ENCODE peak calls at places on chromosomes 5 and 9, in ten cellular contexts. H is fibroblast of lung, P is activated B cell treated with CpG ODN at 0.5 μM for 24 hours, K is IMR-90, C is K562, W is ovary, U is tibial artery, O is retinal pigment epithelial cell, T is BJ, I is GM23338. D is an unnamed sample.

GRCh38 chr5:68290260-68290674 is 74.7 kb downstream of the PIK3R1 start:
- DNase-seq in K (peak), U (no peak), H (peak), I (no peak), P (no peak), C (peak), T (no peak), W (peak), O (peak), D (no peak)

GRCh38 chr9:136538599-136539426 is 7.0 kb downstream of the NOTCH1 start:
- DNase-seq in T (no peak), P (no peak), W (no peak), U (no peak), K (no peak), I (no peak), H (no peak), O (no peak), C (no peak), D (no peak)

GRCh38 chr9:33233659-33234335 is 6.2 kb upstream of the SPINK4 start:
- DNase-seq in H (peak), W (no peak), K (peak), I (no peak), O (peak), C (no peak), P (no peak), T (peak), U (peak), D (peak)

GRCh38 chr9:1328341-1328740 is 278.2 kb downstream of the DMRT2 start:
- DNase-seq in I (no peak), T (no peak), O (no peak), W (no peak), C (no peak), U (no peak), H (no peak), P (no peak), K (no peak), D (no peak)

GRCh38 chr5:34521628-34522290 is 134.4 kb upstream of the RAI14 start:
- DNase-seq in W (no peak), O (no peak), C (no peak), H (no peak), P (no peak), T (no peak), U (no peak), K (no peak), I (no peak), D (no peak)

GRCh38 chr9:36150529-36151305 is 14.2 kb downstream of the GLIPR2 start:
- DNase-seq in H (peak), K (peak), T (no peak), O (no peak), I (no peak), P (no peak), C (no peak), U (no peak), W (no peak), D (no peak)

GRCh38 chr5:59391576-59391975 is 501.9 kb downstream of the PDE4D start:
- DNase-seq in H (no peak), I (no peak), P (no peak), U (no peak), C (no peak), T (no peak), W (no peak), K (no peak), O (no peak), D (no peak)

GRCh38 chr9:92132501-92132900 is 17.3 kb upstream of the SPTLC1 start:
- DNase-seq in U (no peak), W (no peak), K (no peak), P (no peak), T (no peak), H (no peak), O (no peak), C (no peak), I (no peak), D (no peak)

GRCh38 chr9:136964833-136965422 is 12.4 kb upstream of the PTGDS start:
- DNase-seq in C (peak), T (no peak), U (no peak), H (no peak), O (no peak), I (no peak), K (no peak), W (no peak), P (no peak), D (no peak)

GRCh38 chr9:38641985-38642864 is 21.8 kb upstream of the ANKRD18A start:
- DNase-seq in H (peak), W (no peak), O (peak), K (peak), C (peak), U (no peak), P (no peak), I (peak), T (no peak), D (no peak)

GRCh38 chr5:15510816-15511215 is 10.8 kb downstream of the FBXL7 start:
- DNase-seq in W (no peak), H (peak), U (no peak), O (no peak), K (peak), T (no peak), P (no peak), C (no peak), I (no peak), D (no peak)

GRCh38 chr5:15516486-15516885 is 16.5 kb downstream of the FBXL7 start:
- DNase-seq in H (no peak), P (no peak), I (no peak), C (no peak), W (no peak), U (no peak), T (no peak), O (no peak), K (no peak), D (no peak)

GRCh38 chr5:15513379-15513778 is 13.4 kb downstream of the FBXL7 start:
- DNase-seq in W (no peak), O (no peak), U (no peak), P (no peak), H (no peak), I (no peak), T (no peak), K (no peak), C (no peak), D (no peak)

GRCh38 chr5:15518786-15519185 is 18.8 kb downstream of the FBXL7 start:
- DNase-seq in K (no peak), U (no peak), O (no peak), I (no peak), W (no peak), P (no peak), T (no peak), H (peak), C (no peak), D (no peak)

DNA sequence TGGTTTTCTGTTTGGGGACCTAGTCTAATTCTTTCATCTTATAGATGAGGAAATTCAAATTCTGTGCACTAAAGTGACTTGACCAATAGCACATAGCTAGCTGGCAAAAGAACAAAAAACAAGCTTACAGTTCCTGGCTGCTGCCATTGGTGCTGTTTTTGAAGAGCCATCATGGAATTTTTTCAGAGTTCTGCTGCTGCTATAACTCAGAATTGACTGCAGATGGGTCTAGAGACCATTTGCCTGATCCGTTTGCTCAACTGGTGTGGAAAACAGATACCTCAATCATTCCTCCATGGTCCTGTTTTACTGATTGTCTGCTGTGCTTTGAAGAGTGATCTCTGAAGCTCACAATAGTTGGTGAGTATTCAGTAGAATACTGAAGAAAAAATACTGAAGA is 15.2 kb downstream of the FBXL7 start:
- DNase-seq in W (no peak), H (no peak), P (no peak), K (no peak), C (no peak), O (no peak), U (no peak), I (no peak), T (no peak), D (no peak)
- TF ChIP-seq CTCF in W (no peak), H (no peak), P (no peak), K (no peak), C (no peak), O (no peak), U (no peak), I (peak), T (no peak), D (no peak)

DNA sequence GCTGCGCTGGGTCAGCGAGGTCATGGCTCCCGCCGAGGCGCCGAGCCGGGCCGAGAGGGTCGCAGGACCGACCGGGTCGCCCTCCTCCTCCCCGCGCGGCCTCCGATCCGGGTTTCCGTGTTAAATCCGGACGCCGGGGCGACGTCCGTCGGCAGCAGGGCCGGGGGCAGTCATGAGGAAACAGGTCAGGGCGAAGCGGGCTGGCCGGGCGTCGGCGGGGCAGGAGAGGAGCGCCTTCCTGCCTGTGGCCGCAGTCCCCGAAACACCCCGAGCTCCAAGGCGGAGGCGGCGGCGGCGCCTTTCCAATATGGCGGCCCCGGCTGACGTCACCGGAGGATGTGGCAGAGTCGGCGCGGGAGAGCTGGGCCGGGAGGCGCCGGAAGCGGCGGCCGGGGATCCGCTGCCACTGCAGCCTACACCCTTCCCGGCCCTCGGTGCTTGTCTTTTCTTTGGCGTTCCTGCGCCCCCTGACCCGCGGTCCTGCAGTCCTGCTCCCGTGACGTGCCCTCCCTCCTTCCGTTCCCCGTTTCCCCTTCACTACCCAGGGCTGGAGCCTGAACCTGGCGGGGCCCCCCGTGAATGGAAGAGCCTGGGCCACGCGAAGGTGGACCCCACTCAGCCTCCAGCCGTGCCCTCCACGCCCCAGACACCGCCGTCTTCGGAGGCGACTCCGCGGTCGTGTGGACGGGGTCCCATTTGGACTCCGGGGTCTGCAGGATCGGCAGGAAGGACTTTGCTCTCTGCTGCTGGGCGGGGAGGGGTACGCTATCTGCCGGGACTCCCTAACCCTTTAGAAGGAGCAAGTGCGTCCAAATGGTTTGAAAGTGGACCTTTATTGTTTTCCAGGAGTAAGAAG is at the start of gene GOLPH3:
- DNase-seq in I (peak), P (peak), C (peak), O (no peak), U (peak), W (peak), T (no peak), H (peak), K (peak), D (peak)
- TF ChIP-seq CTCF in I (no peak), P (no peak), C (no peak), O (no peak), U (no peak), W (no peak), T (no peak), H (no peak), K (no peak), D (no peak)

DNA sequence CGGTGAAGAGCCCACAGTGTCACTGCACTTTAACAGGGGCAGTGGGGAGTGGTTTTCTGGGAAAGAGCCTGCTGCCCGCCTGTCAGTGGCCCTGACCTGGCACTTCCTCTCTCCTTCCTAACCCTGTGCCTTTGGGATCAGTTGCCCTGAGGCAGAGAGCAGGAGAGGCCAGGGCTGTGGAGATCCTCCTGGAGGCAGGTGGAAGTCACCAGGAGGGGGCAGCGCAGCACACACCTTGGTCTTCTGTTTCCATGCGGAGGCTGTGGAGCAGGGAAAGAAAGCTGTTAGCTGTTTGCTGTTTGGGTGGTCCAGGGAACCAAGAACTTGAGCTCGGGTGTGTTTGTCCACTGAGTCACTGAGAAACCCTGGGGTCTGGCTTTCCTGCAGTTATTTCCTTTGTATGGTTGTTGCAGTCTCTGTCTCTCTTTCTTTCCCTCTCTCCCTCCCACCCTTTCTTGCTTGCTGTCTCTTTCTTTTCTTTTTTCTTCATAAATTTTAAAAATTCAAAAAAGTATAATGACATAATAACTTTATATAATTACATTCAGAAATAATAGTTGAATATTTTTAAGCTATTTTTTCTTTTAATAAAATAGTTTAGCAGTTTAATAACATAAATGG is 28.1 kb downstream of the NTRK2 start:
- DNase-seq in K (peak), T (no peak), H (peak), P (no peak), C (peak), W (peak), U (peak), O (no peak), I (peak), D (peak)
- TF ChIP-seq CTCF in K (peak), T (peak), H (peak), P (no peak), C (peak), W (no peak), U (peak), O (peak), I (peak), D (no peak)

GRCh38 chr5:103259705-103260355 is 1.3 kb downstream of the MACIR start:
- DNase-seq in T (no peak), I (peak), O (no peak), H (peak), U (no peak), K (peak), W (no peak), C (peak), P (no peak), D (no peak)
- TF ChIP-seq CTCF in T (no peak), I (no peak), O (no peak), H (no peak), U (no peak), K (no peak), W (no peak), C (no peak), P (no peak), D (no peak)

DNA sequence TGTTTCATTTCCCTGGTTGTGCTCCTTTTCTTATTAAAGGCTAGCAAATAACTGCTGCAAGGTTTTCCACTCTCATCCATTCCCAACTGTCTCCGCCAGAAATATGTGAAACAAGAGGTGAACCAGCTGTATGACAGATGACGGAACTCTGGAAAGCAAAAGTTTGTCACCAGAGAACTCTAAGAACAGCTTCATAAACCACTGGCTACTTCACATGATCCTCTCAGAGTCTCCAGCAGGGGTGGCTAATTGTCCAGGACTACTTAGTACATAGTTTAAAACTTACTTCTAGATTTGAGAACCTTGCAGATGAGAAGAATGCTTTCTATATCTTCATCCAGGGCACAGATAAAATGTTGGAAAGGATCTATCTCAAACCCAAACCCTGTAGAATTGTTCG is 195.8 kb upstream of the RAD23B start:
- DNase-seq in K (no peak), U (no peak), W (no peak), C (no peak), H (no peak), O (no peak), T (no peak), P (no peak), I (no peak), D (no peak)
- TF ChIP-seq CTCF in K (no peak), U (no peak), W (no peak), C (no peak), H (no peak), O (no peak), T (no peak), P (no peak), I (no peak), D (no peak)

DNA sequence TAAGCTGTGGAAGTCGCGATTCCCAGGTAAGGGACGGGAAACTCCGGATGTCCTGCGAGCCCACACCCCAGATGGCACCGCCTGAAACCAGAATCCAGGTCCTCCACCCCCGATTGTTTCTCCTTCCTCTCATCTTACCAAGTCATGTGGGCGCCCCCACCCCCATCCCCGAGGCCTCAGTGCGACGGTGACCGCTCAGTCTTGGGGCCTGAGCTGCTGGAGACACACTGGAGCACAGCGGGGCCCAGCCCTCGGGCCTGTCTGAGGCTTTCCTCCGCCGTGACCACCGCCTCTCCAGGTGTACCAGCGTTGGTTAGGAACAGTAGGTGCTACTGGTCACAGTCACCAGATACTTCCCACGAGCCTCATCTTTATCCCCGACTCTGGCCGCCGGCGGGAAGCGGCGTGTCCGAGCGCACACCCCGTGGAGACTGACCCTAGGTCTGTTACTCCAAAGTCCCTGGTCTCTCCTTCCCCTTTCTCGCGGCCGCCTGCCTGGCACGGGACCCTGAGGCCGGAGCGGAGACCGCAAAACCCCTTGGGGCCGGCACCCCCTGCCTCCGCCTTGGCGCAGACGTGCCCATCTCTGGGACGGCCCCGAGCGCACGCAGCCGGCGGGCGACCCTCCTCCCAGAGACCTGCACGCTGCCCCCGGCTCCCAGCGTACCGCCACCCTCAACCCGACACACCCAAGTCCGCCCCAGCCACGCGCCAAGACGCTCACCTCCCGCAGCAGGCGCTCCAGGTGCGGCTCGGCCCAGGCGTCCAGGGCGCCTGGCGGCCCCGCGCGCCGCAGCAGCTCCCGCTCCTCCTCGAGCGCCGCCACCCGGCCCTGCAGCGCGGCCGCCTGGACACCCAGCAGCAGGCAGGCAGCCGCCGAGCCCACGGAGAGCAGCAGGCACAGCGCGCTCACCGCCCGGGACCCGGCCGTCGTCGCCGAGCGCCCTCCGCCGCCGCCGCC is 733 bp downstream of the COL23A1 start:
- DNase-seq in C (peak), W (peak), H (peak), O (no peak), T (no peak), I (peak), K (peak), P (no peak), U (no peak), D (no peak)
- TF ChIP-seq CTCF in C (no peak), W (no peak), H (peak), O (no peak), T (peak), I (peak), K (peak), P (no peak), U (no peak), D (no peak)

DNA sequence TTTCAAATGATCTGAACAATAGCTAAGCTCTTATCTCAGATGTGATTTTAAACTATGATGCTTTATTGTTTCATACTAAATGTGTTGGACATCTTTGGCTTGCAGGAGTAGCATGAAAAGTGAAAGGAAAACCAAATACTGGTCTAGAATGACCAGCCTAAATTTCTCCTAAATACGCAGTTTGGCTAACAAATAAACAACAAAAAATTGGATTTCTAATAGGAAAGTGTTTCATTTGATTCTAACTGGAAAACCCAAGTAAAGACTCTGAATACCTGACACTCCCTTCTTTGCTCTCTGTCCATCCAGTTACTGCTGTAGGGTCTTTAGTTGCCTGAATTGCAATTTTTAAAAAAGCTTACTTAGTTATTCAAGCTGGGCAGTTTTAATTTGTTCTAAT is 111.7 kb upstream of the ACOT12 start:
- DNase-seq in P (no peak), O (no peak), T (no peak), K (no peak), I (no peak), U (no peak), H (no peak), W (no peak), C (no peak), D (no peak)
- TF ChIP-seq CTCF in P (no peak), O (no peak), T (no peak), K (no peak), I (no peak), U (no peak), H (no peak), W (no peak), C (no peak), D (no peak)

GRCh38 chr5:116660929-116661328 is 86.3 kb upstream of the SEMA6A start:
- DNase-seq in W (no peak), O (no peak), U (no peak), P (no peak), I (no peak), H (no peak), K (no peak), C (no peak), T (no peak), D (no peak)

GRCh38 chr5:116663081-116663480 is 88.5 kb upstream of the SEMA6A start:
- DNase-seq in K (no peak), P (no peak), I (no peak), W (no peak), C (no peak), O (no peak), H (no peak), T (no peak), U (no peak), D (no peak)

GRCh38 chr5:116658141-116658540 is 83.5 kb upstream of the SEMA6A start:
- DNase-seq in C (no peak), I (no peak), O (no peak), W (no peak), P (no peak), U (no peak), K (no peak), T (no peak), H (no peak), D (no peak)

GRCh38 chr5:116658830-116659229 is 84.2 kb upstream of the SEMA6A start:
- DNase-seq in T (no peak), I (no peak), K (no peak), U (no peak), C (no peak), W (no peak), O (no peak), P (no peak), H (no peak), D (no peak)

GRCh38 chr5:116661419-116661818 is 86.8 kb upstream of the SEMA6A start:
- DNase-seq in P (no peak), I (no peak), O (no peak), H (no peak), K (no peak), C (no peak), T (no peak), W (no peak), U (no peak), D (no peak)
- TF ChIP-seq CTCF in P (no peak), I (no peak), O (no peak), H (no peak), K (no peak), C (no peak), T (no peak), W (no peak), U (no peak), D (no peak)

D was measured in omental fat pad.